ENCODE peak calls at places on chromosomes 7 and 10, in seven cellular contexts. One of them, this sample, is unnamed.

GRCh38 chr10:27072436-27073114 is 27.7 kb downstream of the ANKRD26 start:
- DNase-seq in effector memory CD4-positive, alpha-beta T cell: no peak
- DNase-seq in SJCRH30: no peak
- DNase-seq in osteoblast: no peak
- DNase-seq in right lobe of liver: no peak
- DNase-seq in psoas muscle: no peak
- DNase-seq in esophagus squamous epithelium: no peak
- DNase-seq in this sample: no peak

GRCh38 chr7:41107938-41108448 is 594.9 kb downstream of the INHBA start:
- DNase-seq in effector memory CD4-positive, alpha-beta T cell: no peak
- DNase-seq in SJCRH30: no peak
- DNase-seq in osteoblast: no peak
- DNase-seq in right lobe of liver: no peak
- DNase-seq in psoas muscle: no peak
- DNase-seq in esophagus squamous epithelium: no peak
- DNase-seq in this sample: peak; percentile 85

GRCh38 chr10:128147669-128148068 is 21.4 kb upstream of the MKI67 start:
- DNase-seq in effector memory CD4-positive, alpha-beta T cell: no peak
- DNase-seq in SJCRH30: no peak
- DNase-seq in osteoblast: peak; percentile 80
- DNase-seq in right lobe of liver: no peak
- DNase-seq in psoas muscle: no peak
- DNase-seq in esophagus squamous epithelium: no peak
- DNase-seq in this sample: no peak

GRCh38 chr10:103605359-103606156 is 112.1 kb downstream of the NEURL1 start:
- DNase-seq in effector memory CD4-positive, alpha-beta T cell: peak; percentile 20
- DNase-seq in SJCRH30: peak; percentile 62
- DNase-seq in osteoblast: peak; percentile 98
- DNase-seq in right lobe of liver: no peak
- DNase-seq in psoas muscle: peak; percentile 68
- DNase-seq in esophagus squamous epithelium: no peak
- DNase-seq in this sample: peak; percentile 83

GRCh38 chr7:149529136-149529718 is 31.6 kb upstream of the ZNF746 start:
- DNase-seq in effector memory CD4-positive, alpha-beta T cell: no peak
- DNase-seq in SJCRH30: peak; percentile 15
- DNase-seq in osteoblast: no peak
- DNase-seq in right lobe of liver: no peak
- DNase-seq in psoas muscle: no peak
- DNase-seq in esophagus squamous epithelium: no peak
- DNase-seq in this sample: no peak

GRCh38 chr10:86585037-86585725 is 63.6 kb upstream of the WAPL start:
- DNase-seq in effector memory CD4-positive, alpha-beta T cell: peak; percentile 47
- DNase-seq in SJCRH30: peak; percentile 73
- DNase-seq in osteoblast: peak; percentile 93
- DNase-seq in right lobe of liver: peak; percentile 72
- DNase-seq in psoas muscle: peak; percentile 81
- DNase-seq in esophagus squamous epithelium: no peak
- DNase-seq in this sample: peak; percentile 50

GRCh38 chr10:29970576-29970975 is 88.8 kb downstream of the JCAD start:
- DNase-seq in effector memory CD4-positive, alpha-beta T cell: no peak
- DNase-seq in SJCRH30: no peak
- DNase-seq in osteoblast: no peak
- DNase-seq in right lobe of liver: no peak
- DNase-seq in psoas muscle: no peak
- DNase-seq in esophagus squamous epithelium: no peak
- DNase-seq in this sample: no peak

GRCh38 chr10:77692782-77693181 is 55.2 kb upstream of the KCNMA1 start:
- DNase-seq in effector memory CD4-positive, alpha-beta T cell: no peak
- DNase-seq in SJCRH30: no peak
- DNase-seq in osteoblast: peak; percentile 61
- DNase-seq in right lobe of liver: no peak
- DNase-seq in psoas muscle: no peak
- DNase-seq in esophagus squamous epithelium: no peak
- DNase-seq in this sample: no peak

GRCh38 chr7:75879771-75880184 is 944 bp downstream of the RHBDD2 start:
- DNase-seq in effector memory CD4-positive, alpha-beta T cell: peak; percentile 17
- DNase-seq in SJCRH30: no peak
- DNase-seq in osteoblast: peak; percentile 85
- DNase-seq in right lobe of liver: no peak
- DNase-seq in psoas muscle: no peak
- DNase-seq in esophagus squamous epithelium: no peak
- DNase-seq in this sample: peak; percentile 81

GRCh38 chr10:75827591-75827990 is 396.2 kb downstream of the LRMDA start:
- DNase-seq in effector memory CD4-positive, alpha-beta T cell: no peak
- DNase-seq in SJCRH30: no peak
- DNase-seq in osteoblast: no peak
- DNase-seq in right lobe of liver: no peak
- DNase-seq in psoas muscle: no peak
- DNase-seq in esophagus squamous epithelium: no peak
- DNase-seq in this sample: no peak

GRCh38 chr7:726084-726853 is at the start of gene DNAAF5:
- DNase-seq in effector memory CD4-positive, alpha-beta T cell: peak; percentile 74
- DNase-seq in SJCRH30: peak; percentile 81
- DNase-seq in osteoblast: peak; percentile 100
- DNase-seq in right lobe of liver: peak; percentile 86
- DNase-seq in psoas muscle: peak; percentile 93
- DNase-seq in esophagus squamous epithelium: peak; percentile 31
- DNase-seq in this sample: peak; percentile 91

GRCh38 chr10:108913300-108913699 is 1010.0 kb downstream of the XPNPEP1 start:
- DNase-seq in effector memory CD4-positive, alpha-beta T cell: no peak
- DNase-seq in SJCRH30: no peak
- DNase-seq in osteoblast: peak; percentile 35
- DNase-seq in right lobe of liver: no peak
- DNase-seq in psoas muscle: no peak
- DNase-seq in esophagus squamous epithelium: no peak
- DNase-seq in this sample: no peak

GRCh38 chr7:24438232-24438631 is 135.0 kb upstream of the PALS2 start:
- DNase-seq in effector memory CD4-positive, alpha-beta T cell: no peak
- DNase-seq in SJCRH30: no peak
- DNase-seq in osteoblast: no peak
- DNase-seq in right lobe of liver: no peak
- DNase-seq in psoas muscle: no peak
- DNase-seq in esophagus squamous epithelium: no peak
- DNase-seq in this sample: no peak

GRCh38 chr7:112362796-112363195 is 87.5 kb upstream of the IFRD1 start:
- DNase-seq in effector memory CD4-positive, alpha-beta T cell: no peak
- DNase-seq in SJCRH30: peak; percentile 37
- DNase-seq in osteoblast: no peak
- DNase-seq in right lobe of liver: no peak
- DNase-seq in psoas muscle: no peak
- DNase-seq in esophagus squamous epithelium: no peak
- DNase-seq in this sample: peak; percentile 76

GRCh38 chr10:8063935-8064334 is 9.4 kb downstream of the GATA3 start:
- DNase-seq in effector memory CD4-positive, alpha-beta T cell: no peak
- DNase-seq in SJCRH30: no peak
- DNase-seq in osteoblast: no peak
- DNase-seq in right lobe of liver: no peak
- DNase-seq in psoas muscle: peak; percentile 20
- DNase-seq in esophagus squamous epithelium: no peak
- DNase-seq in this sample: no peak

GRCh38 chr10:88764110-88764509 is 4.3 kb downstream of the LIPN start:
- DNase-seq in effector memory CD4-positive, alpha-beta T cell: no peak
- DNase-seq in SJCRH30: no peak
- DNase-seq in osteoblast: no peak
- DNase-seq in right lobe of liver: no peak
- DNase-seq in psoas muscle: no peak
- DNase-seq in esophagus squamous epithelium: no peak
- DNase-seq in this sample: no peak

DNA sequence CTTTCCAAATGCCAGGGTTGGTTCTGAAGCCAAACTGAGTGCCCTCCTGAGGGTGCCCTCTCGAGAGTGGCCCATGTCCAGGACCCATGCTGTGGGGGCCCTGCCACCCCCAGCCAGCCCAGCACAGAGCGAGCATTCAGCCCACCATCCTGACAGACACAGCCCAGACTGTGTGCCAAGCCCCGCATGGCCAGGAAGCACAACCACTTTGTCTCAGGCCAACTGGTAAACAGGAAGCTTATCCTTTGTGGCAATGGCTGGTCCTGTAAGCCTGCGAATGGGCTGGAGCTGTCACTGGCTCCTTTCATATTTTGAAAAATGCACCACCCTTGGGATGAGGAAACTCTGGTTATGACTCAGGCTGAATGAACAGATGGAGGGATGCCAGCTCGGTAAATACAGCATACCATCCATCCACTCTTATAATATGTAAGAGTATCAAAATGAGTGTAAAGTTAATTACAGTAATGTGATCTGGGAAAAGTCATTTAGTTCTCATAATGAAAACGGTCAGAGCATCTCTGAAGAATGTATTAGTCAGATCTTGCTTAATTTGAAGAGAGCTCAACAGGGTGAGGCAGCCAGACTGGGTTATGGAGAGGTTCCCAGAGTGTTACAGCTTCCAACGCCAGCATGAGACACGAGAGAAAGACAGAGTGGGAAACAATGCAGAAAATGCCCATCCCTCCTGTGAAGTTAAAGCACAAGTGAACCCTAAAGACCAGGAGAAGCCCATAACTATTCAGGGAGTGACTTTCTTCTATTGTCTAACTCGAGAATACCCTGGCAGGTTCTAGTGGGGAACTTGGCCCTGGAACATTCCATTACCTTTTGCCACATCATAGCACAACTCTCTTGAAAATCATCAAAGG is 65.1 kb downstream of the STK17A start:
- DNase-seq in effector memory CD4-positive, alpha-beta T cell: peak; percentile 36
- DNase-seq in SJCRH30: peak; percentile 53
- DNase-seq in osteoblast: peak; percentile 85
- DNase-seq in right lobe of liver: no peak
- DNase-seq in psoas muscle: peak; percentile 85
- DNase-seq in esophagus squamous epithelium: no peak
- DNase-seq in this sample: peak; percentile 31
- H3K4me3 ChIP-seq in effector memory CD4-positive, alpha-beta T cell: peak overlapping the region; percentile 44
- H3K4me3 ChIP-seq in SJCRH30: no peak overlapping the region
- H3K4me3 ChIP-seq in osteoblast: peak overlapping the region; percentile 42
- H3K4me3 ChIP-seq in right lobe of liver: no peak overlapping the region
- H3K4me3 ChIP-seq in psoas muscle: no peak overlapping the region
- H3K4me3 ChIP-seq in esophagus squamous epithelium: no peak overlapping the region
- H3K4me3 ChIP-seq in this sample: no peak overlapping the region

GRCh38 chr7:66642932-66643331 is 14.3 kb downstream of the KCTD7 start:
- DNase-seq in effector memory CD4-positive, alpha-beta T cell: no peak
- DNase-seq in SJCRH30: no peak
- DNase-seq in osteoblast: no peak
- DNase-seq in right lobe of liver: no peak
- DNase-seq in psoas muscle: no peak
- DNase-seq in esophagus squamous epithelium: no peak
- DNase-seq in this sample: no peak
- H3K4me3 ChIP-seq in effector memory CD4-positive, alpha-beta T cell: no peak overlapping the region
- H3K4me3 ChIP-seq in SJCRH30: no peak overlapping the region
- H3K4me3 ChIP-seq in osteoblast: no peak overlapping the region
- H3K4me3 ChIP-seq in right lobe of liver: no peak overlapping the region
- H3K4me3 ChIP-seq in psoas muscle: no peak overlapping the region
- H3K4me3 ChIP-seq in esophagus squamous epithelium: no peak overlapping the region
- H3K4me3 ChIP-seq in this sample: no peak overlapping the region

GRCh38 chr10:11378835-11379234 is 232.6 kb downstream of the USP6NL start:
- DNase-seq in effector memory CD4-positive, alpha-beta T cell: no peak
- DNase-seq in SJCRH30: no peak
- DNase-seq in osteoblast: peak; percentile 38
- DNase-seq in right lobe of liver: no peak
- DNase-seq in psoas muscle: no peak
- DNase-seq in esophagus squamous epithelium: no peak
- DNase-seq in this sample: no peak

GRCh38 chr10:11382187-11382586 is 229.3 kb downstream of the USP6NL start:
- DNase-seq in effector memory CD4-positive, alpha-beta T cell: no peak
- DNase-seq in SJCRH30: no peak
- DNase-seq in osteoblast: no peak
- DNase-seq in right lobe of liver: no peak
- DNase-seq in psoas muscle: no peak
- DNase-seq in esophagus squamous epithelium: no peak
- DNase-seq in this sample: no peak

GRCh38 chr10:11381023-11381422 is 230.4 kb downstream of the USP6NL start:
- DNase-seq in effector memory CD4-positive, alpha-beta T cell: no peak
- DNase-seq in SJCRH30: no peak
- DNase-seq in osteoblast: no peak
- DNase-seq in right lobe of liver: no peak
- DNase-seq in psoas muscle: no peak
- DNase-seq in esophagus squamous epithelium: no peak
- DNase-seq in this sample: no peak

GRCh38 chr10:11381511-11381910 is 229.9 kb downstream of the USP6NL start:
- DNase-seq in effector memory CD4-positive, alpha-beta T cell: no peak
- DNase-seq in SJCRH30: no peak
- DNase-seq in osteoblast: peak; percentile 23
- DNase-seq in right lobe of liver: no peak
- DNase-seq in psoas muscle: no peak
- DNase-seq in esophagus squamous epithelium: no peak
- DNase-seq in this sample: no peak

DNA sequence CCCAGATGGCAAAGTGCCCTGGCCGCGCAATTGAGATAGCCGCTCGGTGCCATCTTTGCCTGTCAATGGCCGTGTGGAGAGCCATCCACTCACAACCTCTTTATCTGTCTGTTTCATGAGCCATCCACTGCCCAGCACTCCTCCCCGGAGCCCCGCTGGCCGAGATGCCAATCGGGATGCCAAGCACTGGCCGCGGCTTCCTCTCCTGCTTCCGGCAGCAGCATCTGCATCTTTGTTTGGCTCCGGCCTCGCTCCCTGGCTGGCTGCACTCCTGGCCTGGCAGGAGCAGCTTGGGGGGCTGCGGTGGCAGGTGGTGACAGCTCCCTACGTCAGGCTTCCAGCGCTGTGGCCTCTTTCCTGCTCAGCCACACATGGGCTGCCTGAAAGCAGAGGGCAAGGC is 231.7 kb downstream of the USP6NL start:
- DNase-seq in effector memory CD4-positive, alpha-beta T cell: no peak
- DNase-seq in SJCRH30: no peak
- DNase-seq in osteoblast: peak; percentile 38
- DNase-seq in right lobe of liver: no peak
- DNase-seq in psoas muscle: no peak
- DNase-seq in esophagus squamous epithelium: no peak
- DNase-seq in this sample: no peak
- H3K4me3 ChIP-seq in effector memory CD4-positive, alpha-beta T cell: no peak overlapping the region
- H3K4me3 ChIP-seq in SJCRH30: no peak overlapping the region
- H3K4me3 ChIP-seq in osteoblast: no peak overlapping the region
- H3K4me3 ChIP-seq in right lobe of liver: no peak overlapping the region
- H3K4me3 ChIP-seq in psoas muscle: no peak overlapping the region
- H3K4me3 ChIP-seq in esophagus squamous epithelium: no peak overlapping the region
- H3K4me3 ChIP-seq in this sample: no peak overlapping the region

DNA sequence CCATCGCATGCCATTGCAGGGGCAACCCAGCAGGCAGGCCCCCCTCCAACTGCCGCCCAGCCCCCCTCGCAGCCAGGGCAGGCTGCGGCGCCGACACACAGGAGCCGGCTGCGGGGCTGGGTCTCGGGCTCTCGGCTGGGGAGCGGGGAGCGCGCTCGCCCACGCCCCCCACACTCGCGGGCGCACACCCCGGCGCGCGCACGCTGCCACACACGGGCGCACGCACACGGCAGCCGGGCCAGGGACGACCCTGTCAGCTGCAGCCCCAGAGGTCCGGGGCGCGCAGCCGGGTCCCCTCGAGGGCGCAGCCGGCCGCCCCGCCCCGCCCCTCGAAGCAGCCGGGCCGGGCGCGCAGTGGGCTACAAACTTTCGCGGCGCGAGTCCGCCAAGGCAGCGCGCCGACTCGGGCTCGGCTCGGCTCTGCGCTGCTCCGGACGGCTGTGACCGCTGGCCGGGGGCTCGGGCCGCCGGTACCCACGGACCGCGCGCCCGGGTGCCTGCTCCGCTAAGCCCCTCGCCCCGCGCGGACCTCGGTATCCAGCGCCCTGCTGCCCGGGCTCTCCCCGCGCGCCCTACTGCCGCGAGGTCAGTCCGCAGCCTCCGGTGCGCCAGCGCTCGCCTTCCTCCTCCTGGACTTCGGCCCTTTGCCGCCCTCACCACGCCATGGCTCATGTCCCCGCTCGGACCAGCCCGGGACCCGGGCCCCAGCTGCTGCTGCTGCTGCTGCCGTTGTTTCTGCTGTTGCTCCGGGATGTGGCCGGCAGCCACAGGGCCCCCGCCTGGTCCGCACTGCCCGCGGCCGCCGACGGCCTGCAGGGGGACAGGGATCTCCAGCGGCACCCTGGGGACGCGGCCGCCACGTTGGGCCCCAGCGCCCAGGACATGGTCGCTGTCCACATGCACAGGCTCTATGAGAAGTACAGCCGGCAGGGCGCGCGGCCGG is at the start of gene GDF10:
- DNase-seq in effector memory CD4-positive, alpha-beta T cell: no peak
- DNase-seq in SJCRH30: no peak
- DNase-seq in osteoblast: no peak
- DNase-seq in right lobe of liver: no peak
- DNase-seq in psoas muscle: no peak
- DNase-seq in esophagus squamous epithelium: no peak
- DNase-seq in this sample: no peak
- H3K4me3 ChIP-seq in effector memory CD4-positive, alpha-beta T cell: peak within 1 kb of the TSS; percentile 49
- H3K4me3 ChIP-seq in SJCRH30: no peak within 1 kb of the TSS
- H3K4me3 ChIP-seq in osteoblast: no peak within 1 kb of the TSS
- H3K4me3 ChIP-seq in right lobe of liver: no peak within 1 kb of the TSS
- H3K4me3 ChIP-seq in psoas muscle: peak within 1 kb of the TSS; percentile 60
- H3K4me3 ChIP-seq in esophagus squamous epithelium: peak within 1 kb of the TSS; percentile 34
- H3K4me3 ChIP-seq in this sample: peak within 1 kb of the TSS; percentile 44

This sample was measured in trophoblast cell.